ENCODE peak calls at places on chromosomes 13 and 19, in ten cellular contexts. One of them, this sample, is unnamed.

GRCh38 chr19:8641908-8642547 is 11.6 kb downstream of the NFILZ start:
- DNase-seq in H9: no peak
- DNase-seq in heart left ventricle: no peak
- DNase-seq in astrocyte: peak; percentile 35
- DNase-seq in effector memory CD4-positive, alpha-beta T cell: no peak
- DNase-seq in tibial artery: no peak
- DNase-seq in mammary epithelial cell: peak; percentile 32
- DNase-seq in CD8-positive, alpha-beta memory T cell: no peak
- DNase-seq in upper lobe of right lung: no peak
- DNase-seq in heart right ventricle: no peak
- DNase-seq in this sample: no peak

GRCh38 chr13:43492281-43492680 is 294.5 kb downstream of the ENOX1 start:
- DNase-seq in H9: no peak
- DNase-seq in heart left ventricle: no peak
- DNase-seq in astrocyte: no peak
- DNase-seq in effector memory CD4-positive, alpha-beta T cell: no peak
- DNase-seq in tibial artery: no peak
- DNase-seq in mammary epithelial cell: no peak
- DNase-seq in CD8-positive, alpha-beta memory T cell: no peak
- DNase-seq in upper lobe of right lung: no peak
- DNase-seq in heart right ventricle: no peak
- DNase-seq in this sample: no peak

GRCh38 chr19:6551607-6552450 is 21.0 kb downstream of the TNFSF9 start:
- DNase-seq in H9: peak; percentile 86
- DNase-seq in heart left ventricle: no peak
- DNase-seq in astrocyte: peak; percentile 68
- DNase-seq in effector memory CD4-positive, alpha-beta T cell: peak; percentile 36
- DNase-seq in tibial artery: no peak
- DNase-seq in mammary epithelial cell: no peak
- DNase-seq in CD8-positive, alpha-beta memory T cell: peak; percentile 58
- DNase-seq in upper lobe of right lung: no peak
- DNase-seq in heart right ventricle: no peak
- DNase-seq in this sample: no peak

GRCh38 chr13:86559915-86560314 is 760.7 kb upstream of the SLITRK6 start:
- DNase-seq in H9: no peak
- DNase-seq in heart left ventricle: no peak
- DNase-seq in astrocyte: no peak
- DNase-seq in effector memory CD4-positive, alpha-beta T cell: no peak
- DNase-seq in tibial artery: no peak
- DNase-seq in mammary epithelial cell: no peak
- DNase-seq in CD8-positive, alpha-beta memory T cell: no peak
- DNase-seq in upper lobe of right lung: no peak
- DNase-seq in heart right ventricle: no peak
- DNase-seq in this sample: no peak

GRCh38 chr13:32824671-32825070 is 191.6 kb upstream of the KL start:
- DNase-seq in H9: peak; percentile 75
- DNase-seq in heart left ventricle: no peak
- DNase-seq in astrocyte: peak; percentile 92
- DNase-seq in effector memory CD4-positive, alpha-beta T cell: no peak
- DNase-seq in tibial artery: no peak
- DNase-seq in mammary epithelial cell: peak; percentile 29
- DNase-seq in CD8-positive, alpha-beta memory T cell: no peak
- DNase-seq in upper lobe of right lung: no peak
- DNase-seq in heart right ventricle: no peak
- DNase-seq in this sample: peak; percentile 72

GRCh38 chr13:23330356-23330755 is 103.1 kb downstream of the SACS start:
- DNase-seq in H9: no peak
- DNase-seq in heart left ventricle: no peak
- DNase-seq in astrocyte: peak; percentile 5
- DNase-seq in effector memory CD4-positive, alpha-beta T cell: no peak
- DNase-seq in tibial artery: no peak
- DNase-seq in mammary epithelial cell: peak; percentile 14
- DNase-seq in CD8-positive, alpha-beta memory T cell: no peak
- DNase-seq in upper lobe of right lung: no peak
- DNase-seq in heart right ventricle: no peak
- DNase-seq in this sample: no peak

GRCh38 chr19:42846597-42846996 is 32.9 kb downstream of the PSG1 start:
- DNase-seq in H9: no peak
- DNase-seq in heart left ventricle: no peak
- DNase-seq in astrocyte: peak; percentile 14
- DNase-seq in effector memory CD4-positive, alpha-beta T cell: no peak
- DNase-seq in tibial artery: no peak
- DNase-seq in mammary epithelial cell: no peak
- DNase-seq in CD8-positive, alpha-beta memory T cell: no peak
- DNase-seq in upper lobe of right lung: no peak
- DNase-seq in heart right ventricle: no peak
- DNase-seq in this sample: no peak

GRCh38 chr19:50008532-50008931 is 16.6 kb downstream of the VRK3 start:
- DNase-seq in H9: peak; percentile 75
- DNase-seq in heart left ventricle: no peak
- DNase-seq in astrocyte: no peak
- DNase-seq in effector memory CD4-positive, alpha-beta T cell: no peak
- DNase-seq in tibial artery: no peak
- DNase-seq in mammary epithelial cell: no peak
- DNase-seq in CD8-positive, alpha-beta memory T cell: no peak
- DNase-seq in upper lobe of right lung: no peak
- DNase-seq in heart right ventricle: no peak
- DNase-seq in this sample: no peak

GRCh38 chr19:35846038-35846668 is 6.2 kb downstream of the NPHS1 start:
- DNase-seq in H9: peak; percentile 71
- DNase-seq in heart left ventricle: no peak
- DNase-seq in astrocyte: no peak
- DNase-seq in effector memory CD4-positive, alpha-beta T cell: no peak
- DNase-seq in tibial artery: no peak
- DNase-seq in mammary epithelial cell: no peak
- DNase-seq in CD8-positive, alpha-beta memory T cell: no peak
- DNase-seq in upper lobe of right lung: no peak
- DNase-seq in heart right ventricle: no peak
- DNase-seq in this sample: no peak

GRCh38 chr13:52779028-52779612 is 39.5 kb upstream of the CNMD start:
- DNase-seq in H9: no peak
- DNase-seq in heart left ventricle: no peak
- DNase-seq in astrocyte: no peak
- DNase-seq in effector memory CD4-positive, alpha-beta T cell: no peak
- DNase-seq in tibial artery: no peak
- DNase-seq in mammary epithelial cell: peak; percentile 52
- DNase-seq in CD8-positive, alpha-beta memory T cell: no peak
- DNase-seq in upper lobe of right lung: no peak
- DNase-seq in heart right ventricle: no peak
- DNase-seq in this sample: no peak

GRCh38 chr19:2302319-2303208 is 5.4 kb downstream of the LINGO3 start:
- DNase-seq in H9: peak; percentile 71
- DNase-seq in heart left ventricle: peak; percentile 63
- DNase-seq in astrocyte: peak; percentile 40
- DNase-seq in effector memory CD4-positive, alpha-beta T cell: no peak
- DNase-seq in tibial artery: no peak
- DNase-seq in mammary epithelial cell: no peak
- DNase-seq in CD8-positive, alpha-beta memory T cell: no peak
- DNase-seq in upper lobe of right lung: no peak
- DNase-seq in heart right ventricle: peak; percentile 57
- DNase-seq in this sample: peak; percentile 79

GRCh38 chr19:28018499-28018898 is 1194.5 kb downstream of the UQCRFS1 start:
- DNase-seq in H9: no peak
- DNase-seq in heart left ventricle: no peak
- DNase-seq in astrocyte: no peak
- DNase-seq in effector memory CD4-positive, alpha-beta T cell: no peak
- DNase-seq in tibial artery: no peak
- DNase-seq in mammary epithelial cell: no peak
- DNase-seq in CD8-positive, alpha-beta memory T cell: no peak
- DNase-seq in upper lobe of right lung: no peak
- DNase-seq in heart right ventricle: no peak
- DNase-seq in this sample: no peak

GRCh38 chr19:31064486-31064885 is 284.8 kb downstream of the TSHZ3 start:
- DNase-seq in H9: no peak
- DNase-seq in heart left ventricle: no peak
- DNase-seq in astrocyte: no peak
- DNase-seq in effector memory CD4-positive, alpha-beta T cell: no peak
- DNase-seq in tibial artery: no peak
- DNase-seq in mammary epithelial cell: peak; percentile 33
- DNase-seq in CD8-positive, alpha-beta memory T cell: no peak
- DNase-seq in upper lobe of right lung: no peak
- DNase-seq in heart right ventricle: no peak
- DNase-seq in this sample: no peak

GRCh38 chr19:48656840-48657474 is 11.0 kb upstream of the CA11 start:
- DNase-seq in H9: no peak
- DNase-seq in heart left ventricle: no peak
- DNase-seq in astrocyte: peak; percentile 93
- DNase-seq in effector memory CD4-positive, alpha-beta T cell: no peak
- DNase-seq in tibial artery: no peak
- DNase-seq in mammary epithelial cell: peak; percentile 63
- DNase-seq in CD8-positive, alpha-beta memory T cell: no peak
- DNase-seq in upper lobe of right lung: no peak
- DNase-seq in heart right ventricle: no peak
- DNase-seq in this sample: no peak

GRCh38 chr19:5480427-5480836 is 25.2 kb downstream of the ZNRF4 start:
- DNase-seq in H9: peak; percentile 64
- DNase-seq in heart left ventricle: no peak
- DNase-seq in astrocyte: no peak
- DNase-seq in effector memory CD4-positive, alpha-beta T cell: no peak
- DNase-seq in tibial artery: no peak
- DNase-seq in mammary epithelial cell: no peak
- DNase-seq in CD8-positive, alpha-beta memory T cell: no peak
- DNase-seq in upper lobe of right lung: no peak
- DNase-seq in heart right ventricle: no peak
- DNase-seq in this sample: no peak

GRCh38 chr19:14118165-14119051 is 846 bp upstream of the PRKACA start:
- DNase-seq in H9: no peak
- DNase-seq in heart left ventricle: peak; percentile 92
- DNase-seq in astrocyte: peak; percentile 58
- DNase-seq in effector memory CD4-positive, alpha-beta T cell: peak; percentile 38
- DNase-seq in tibial artery: peak; percentile 96
- DNase-seq in mammary epithelial cell: peak; percentile 59
- DNase-seq in CD8-positive, alpha-beta memory T cell: peak; percentile 53
- DNase-seq in upper lobe of right lung: peak; percentile 92
- DNase-seq in heart right ventricle: peak; percentile 78
- DNase-seq in this sample: peak; percentile 97
- H3K4me1 ChIP-seq in H9: peaks cover 3% of the 10 kb centered on the region
- H3K4me1 ChIP-seq in heart left ventricle: peaks cover 56% of the 10 kb centered on the region
- H3K4me1 ChIP-seq in astrocyte: peaks cover 21% of the 10 kb centered on the region
- H3K4me1 ChIP-seq in effector memory CD4-positive, alpha-beta T cell: peaks cover 27% of the 10 kb centered on the region
- H3K4me1 ChIP-seq in tibial artery: peaks cover 35% of the 10 kb centered on the region
- H3K4me1 ChIP-seq in mammary epithelial cell: peaks cover 29% of the 10 kb centered on the region
- H3K4me1 ChIP-seq in CD8-positive, alpha-beta memory T cell: peaks cover 28% of the 10 kb centered on the region
- H3K4me1 ChIP-seq in upper lobe of right lung: peaks cover 47% of the 10 kb centered on the region
- H3K4me1 ChIP-seq in heart right ventricle: peaks cover 47% of the 10 kb centered on the region
- H3K4me1 ChIP-seq in this sample: peaks cover 51% of the 10 kb centered on the region

GRCh38 chr13:94309576-94309975 is 169.9 kb downstream of the DCT start:
- DNase-seq in H9: no peak
- DNase-seq in heart left ventricle: no peak
- DNase-seq in astrocyte: no peak
- DNase-seq in effector memory CD4-positive, alpha-beta T cell: no peak
- DNase-seq in tibial artery: no peak
- DNase-seq in mammary epithelial cell: no peak
- DNase-seq in CD8-positive, alpha-beta memory T cell: no peak
- DNase-seq in upper lobe of right lung: no peak
- DNase-seq in heart right ventricle: no peak
- DNase-seq in this sample: no peak
- H3K4me1 ChIP-seq in H9: no peaks in the 10 kb centered on the region
- H3K4me1 ChIP-seq in heart left ventricle: peaks cover 34% of the 10 kb centered on the region
- H3K4me1 ChIP-seq in astrocyte: peaks cover 44% of the 10 kb centered on the region
- H3K4me1 ChIP-seq in effector memory CD4-positive, alpha-beta T cell: no peaks in the 10 kb centered on the region
- H3K4me1 ChIP-seq in tibial artery: no peaks in the 10 kb centered on the region
- H3K4me1 ChIP-seq in mammary epithelial cell: peaks cover 26% of the 10 kb centered on the region
- H3K4me1 ChIP-seq in CD8-positive, alpha-beta memory T cell: no peaks in the 10 kb centered on the region
- H3K4me1 ChIP-seq in upper lobe of right lung: no peaks in the 10 kb centered on the region
- H3K4me1 ChIP-seq in heart right ventricle: no peaks in the 10 kb centered on the region
- H3K4me1 ChIP-seq in this sample: peaks cover 26% of the 10 kb centered on the region

GRCh38 chr19:40283414-40284250 is 1.5 kb downstream of the AKT2 start:
- DNase-seq in H9: no peak
- DNase-seq in heart left ventricle: no peak
- DNase-seq in astrocyte: no peak
- DNase-seq in effector memory CD4-positive, alpha-beta T cell: no peak
- DNase-seq in tibial artery: no peak
- DNase-seq in mammary epithelial cell: no peak
- DNase-seq in CD8-positive, alpha-beta memory T cell: no peak
- DNase-seq in upper lobe of right lung: no peak
- DNase-seq in heart right ventricle: no peak
- DNase-seq in this sample: peak; percentile 58

GRCh38 chr19:40285353-40286234 is 449 bp upstream of the AKT2 start:
- DNase-seq in H9: peak; percentile 99
- DNase-seq in heart left ventricle: peak; percentile 99
- DNase-seq in astrocyte: peak; percentile 97
- DNase-seq in effector memory CD4-positive, alpha-beta T cell: peak; percentile 98
- DNase-seq in tibial artery: peak; percentile 98
- DNase-seq in mammary epithelial cell: peak; percentile 99
- DNase-seq in CD8-positive, alpha-beta memory T cell: peak; percentile 97
- DNase-seq in upper lobe of right lung: peak; percentile 99
- DNase-seq in heart right ventricle: peak; percentile 99
- DNase-seq in this sample: peak; percentile 100

GRCh38 chr19:40284251-40284500 is 969 bp downstream of the AKT2 start:
- DNase-seq in H9: no peak
- DNase-seq in heart left ventricle: no peak
- DNase-seq in astrocyte: no peak
- DNase-seq in effector memory CD4-positive, alpha-beta T cell: no peak
- DNase-seq in tibial artery: no peak
- DNase-seq in mammary epithelial cell: no peak
- DNase-seq in CD8-positive, alpha-beta memory T cell: no peak
- DNase-seq in upper lobe of right lung: no peak
- DNase-seq in heart right ventricle: no peak
- DNase-seq in this sample: no peak

GRCh38 chr19:40286235-40286530 is 1.0 kb upstream of the AKT2 start:
- DNase-seq in H9: no peak
- DNase-seq in heart left ventricle: no peak
- DNase-seq in astrocyte: no peak
- DNase-seq in effector memory CD4-positive, alpha-beta T cell: no peak
- DNase-seq in tibial artery: no peak
- DNase-seq in mammary epithelial cell: no peak
- DNase-seq in CD8-positive, alpha-beta memory T cell: no peak
- DNase-seq in upper lobe of right lung: no peak
- DNase-seq in heart right ventricle: no peak
- DNase-seq in this sample: no peak

GRCh38 chr19:40284501-40285352 is at the start of gene AKT2:
- DNase-seq in H9: peak; percentile 88
- DNase-seq in heart left ventricle: no peak
- DNase-seq in astrocyte: peak; percentile 44
- DNase-seq in effector memory CD4-positive, alpha-beta T cell: peak; percentile 68
- DNase-seq in tibial artery: peak; percentile 35
- DNase-seq in mammary epithelial cell: peak; percentile 9
- DNase-seq in CD8-positive, alpha-beta memory T cell: peak; percentile 73
- DNase-seq in upper lobe of right lung: no peak
- DNase-seq in heart right ventricle: peak; percentile 63
- DNase-seq in this sample: peak; percentile 85
- H3K4me1 ChIP-seq in H9: no peaks in the 10 kb centered on the region
- H3K4me1 ChIP-seq in heart left ventricle: peaks cover 52% of the 10 kb centered on the region
- H3K4me1 ChIP-seq in astrocyte: peaks cover 18% of the 10 kb centered on the region
- H3K4me1 ChIP-seq in effector memory CD4-positive, alpha-beta T cell: peaks cover 20% of the 10 kb centered on the region
- H3K4me1 ChIP-seq in tibial artery: peaks cover 29% of the 10 kb centered on the region
- H3K4me1 ChIP-seq in mammary epithelial cell: peaks cover 30% of the 10 kb centered on the region
- H3K4me1 ChIP-seq in CD8-positive, alpha-beta memory T cell: peaks cover 51% of the 10 kb centered on the region
- H3K4me1 ChIP-seq in upper lobe of right lung: peaks cover 40% of the 10 kb centered on the region
- H3K4me1 ChIP-seq in heart right ventricle: peaks cover 50% of the 10 kb centered on the region
- H3K4me1 ChIP-seq in this sample: peaks cover 56% of the 10 kb centered on the region

DNA sequence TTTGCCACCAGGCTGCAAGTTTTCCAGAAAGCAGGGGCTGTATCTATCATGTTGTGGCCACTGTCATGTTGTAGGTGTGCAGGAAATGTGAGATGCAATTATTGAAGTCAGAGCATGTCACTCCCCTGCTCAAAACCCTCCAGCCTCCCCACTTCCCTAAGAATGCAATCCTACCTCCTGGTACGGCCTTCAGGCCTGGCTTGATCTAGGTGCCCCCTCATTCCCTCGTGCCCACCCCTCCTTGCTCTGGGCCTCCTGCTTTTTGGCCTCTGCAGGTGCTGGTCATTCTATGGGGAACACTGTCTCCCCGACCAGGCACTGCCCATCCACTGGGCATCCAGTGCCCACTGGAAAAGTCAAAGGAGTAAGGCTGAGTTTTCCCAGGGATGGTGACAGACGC is 28.5 kb upstream of the MATK start:
- DNase-seq in H9: no peak
- DNase-seq in heart left ventricle: no peak
- DNase-seq in astrocyte: no peak
- DNase-seq in effector memory CD4-positive, alpha-beta T cell: no peak
- DNase-seq in tibial artery: no peak
- DNase-seq in mammary epithelial cell: no peak
- DNase-seq in CD8-positive, alpha-beta memory T cell: no peak
- DNase-seq in upper lobe of right lung: no peak
- DNase-seq in heart right ventricle: no peak
- DNase-seq in this sample: no peak
- H3K4me1 ChIP-seq in H9: no peaks in the 10 kb centered on the region
- H3K4me1 ChIP-seq in heart left ventricle: peaks cover 13% of the 10 kb centered on the region
- H3K4me1 ChIP-seq in astrocyte: peaks cover 7% of the 10 kb centered on the region
- H3K4me1 ChIP-seq in effector memory CD4-positive, alpha-beta T cell: peaks cover 22% of the 10 kb centered on the region
- H3K4me1 ChIP-seq in tibial artery: no peaks in the 10 kb centered on the region
- H3K4me1 ChIP-seq in mammary epithelial cell: no peaks in the 10 kb centered on the region
- H3K4me1 ChIP-seq in CD8-positive, alpha-beta memory T cell: peaks cover 48% of the 10 kb centered on the region
- H3K4me1 ChIP-seq in upper lobe of right lung: peaks cover 17% of the 10 kb centered on the region
- H3K4me1 ChIP-seq in heart right ventricle: peaks cover 11% of the 10 kb centered on the region
- H3K4me1 ChIP-seq in this sample: no peaks in the 10 kb centered on the region

This sample was measured in sigmoid colon.